ENCODE peak calls at places on chromosomes 3 and 15, in four cellular contexts. One of them, this sample, is unnamed.
A peak's percentile ranks its signal among the peaks of the same experiment; 100 is the strongest.

GRCh38 chr15:71743861-71744382 is 66.4 kb upstream of the NR2E3 start:
- DNase-seq in uterus: peak; percentile 75
- DNase-seq in thyroid gland: peak; percentile 58
- DNase-seq in gastrocnemius medialis: no peak
- DNase-seq in this sample: no peak

GRCh38 chr15:37045859-37046318 is 54.5 kb downstream of the MEIS2 start:
- DNase-seq in uterus: no peak
- DNase-seq in thyroid gland: peak; percentile 3
- DNase-seq in gastrocnemius medialis: no peak
- DNase-seq in this sample: no peak

GRCh38 chr15:39581501-39582285 is 814 bp downstream of the THBS1 start:
- DNase-seq in uterus: peak; percentile 70
- DNase-seq in thyroid gland: peak; percentile 32
- DNase-seq in gastrocnemius medialis: no peak
- DNase-seq in this sample: peak; percentile 77

GRCh38 chr15:75062706-75063105 is 39.3 kb downstream of the PPCDC start:
- DNase-seq in uterus: no peak
- DNase-seq in thyroid gland: no peak
- DNase-seq in gastrocnemius medialis: no peak
- DNase-seq in this sample: no peak

GRCh38 chr3:197029511-197030167 is at the start of gene MELTF:
- DNase-seq in uterus: peak; percentile 72
- DNase-seq in thyroid gland: peak; percentile 60
- DNase-seq in gastrocnemius medialis: no peak
- DNase-seq in this sample: peak; percentile 89

GRCh38 chr3:191412764-191413163 is 48.2 kb upstream of the PYDC2 start:
- DNase-seq in uterus: no peak
- DNase-seq in thyroid gland: no peak
- DNase-seq in gastrocnemius medialis: no peak
- DNase-seq in this sample: no peak

GRCh38 chr3:186413615-186414415 is 51.8 kb upstream of the DGKG start:
- DNase-seq in uterus: peak; percentile 65
- DNase-seq in thyroid gland: peak; percentile 100
- DNase-seq in gastrocnemius medialis: peak; percentile 57
- DNase-seq in this sample: peak; percentile 79

GRCh38 chr3:109882144-109882543 is 544.8 kb upstream of the DPPA4 start:
- DNase-seq in uterus: no peak
- DNase-seq in thyroid gland: no peak
- DNase-seq in gastrocnemius medialis: no peak
- DNase-seq in this sample: no peak

GRCh38 chr3:12579919-12580318 is 23.0 kb downstream of the MKRN2 start:
- DNase-seq in uterus: no peak
- DNase-seq in thyroid gland: no peak
- DNase-seq in gastrocnemius medialis: no peak
- DNase-seq in this sample: no peak

GRCh38 chr3:11288786-11289637 is 16.8 kb downstream of the ATG7 start:
- DNase-seq in uterus: no peak
- DNase-seq in thyroid gland: no peak
- DNase-seq in gastrocnemius medialis: no peak
- DNase-seq in this sample: no peak

GRCh38 chr15:51931638-51932037 is 39.9 kb downstream of the LEO1 start:
- DNase-seq in uterus: no peak
- DNase-seq in thyroid gland: no peak
- DNase-seq in gastrocnemius medialis: no peak
- DNase-seq in this sample: no peak

GRCh38 chr3:139534992-139535879 is 4.3 kb downstream of the RBP1 start:
- DNase-seq in uterus: peak; percentile 83
- DNase-seq in thyroid gland: peak; percentile 55
- DNase-seq in gastrocnemius medialis: no peak
- DNase-seq in this sample: no peak

GRCh38 chr3:27479816-27480543 is 4.2 kb downstream of the SLC4A7 start:
- DNase-seq in uterus: no peak
- DNase-seq in thyroid gland: no peak
- DNase-seq in gastrocnemius medialis: no peak
- DNase-seq in this sample: no peak

GRCh38 chr3:41029356-41029755 is 169.9 kb upstream of the CTNNB1 start:
- DNase-seq in uterus: no peak
- DNase-seq in thyroid gland: no peak
- DNase-seq in gastrocnemius medialis: no peak
- DNase-seq in this sample: no peak

GRCh38 chr3:161644871-161645636 is 148.4 kb downstream of the OTOL1 start:
- DNase-seq in uterus: no peak
- DNase-seq in thyroid gland: no peak
- DNase-seq in gastrocnemius medialis: no peak
- DNase-seq in this sample: no peak

GRCh38 chr15:66841953-66842681 is 140.1 kb downstream of the SMAD6 start:
- DNase-seq in uterus: peak; percentile 91
- DNase-seq in thyroid gland: peak; percentile 94
- DNase-seq in gastrocnemius medialis: peak; percentile 72
- DNase-seq in this sample: peak; percentile 91

GRCh38 chr3:15557511-15557946 is 36.0 kb upstream of the COLQ start:
- DNase-seq in uterus: peak; percentile 54
- DNase-seq in thyroid gland: peak; percentile 68
- DNase-seq in gastrocnemius medialis: peak; percentile 40
- DNase-seq in this sample: no peak

GRCh38 chr15:56732135-56732880 is 1.0 kb downstream of the ZNF280D start:
- DNase-seq in uterus: no peak
- DNase-seq in thyroid gland: no peak
- DNase-seq in gastrocnemius medialis: peak; percentile 18
- DNase-seq in this sample: no peak

GRCh38 chr15:63283126-63283525 is 5.7 kb downstream of the APH1B start:
- DNase-seq in uterus: no peak
- DNase-seq in thyroid gland: no peak
- DNase-seq in gastrocnemius medialis: peak; percentile 28
- DNase-seq in this sample: peak; percentile 89

GRCh38 chr3:16512435-16513140 is 911 bp downstream of the RFTN1 start:
- DNase-seq in uterus: peak; percentile 42
- DNase-seq in thyroid gland: peak; percentile 61
- DNase-seq in gastrocnemius medialis: peak; percentile 52
- DNase-seq in this sample: peak; percentile 91

GRCh38 chr3:193980905-193981304 is 155.0 kb upstream of the HES1 start:
- DNase-seq in uterus: no peak
- DNase-seq in thyroid gland: no peak
- DNase-seq in gastrocnemius medialis: no peak
- DNase-seq in this sample: no peak

GRCh38 chr3:98454929-98455328 is 8.1 kb upstream of the OR5K1 start:
- DNase-seq in uterus: no peak
- DNase-seq in thyroid gland: no peak
- DNase-seq in gastrocnemius medialis: no peak
- DNase-seq in this sample: no peak

GRCh38 chr3:115825046-115825445 is 201.7 kb downstream of the GAP43 start:
- DNase-seq in uterus: no peak
- DNase-seq in thyroid gland: no peak
- DNase-seq in gastrocnemius medialis: no peak
- DNase-seq in this sample: no peak

GRCh38 chr3:86563358-86563970 is 427.5 kb downstream of the VGLL3 start:
- DNase-seq in uterus: no peak
- DNase-seq in thyroid gland: no peak
- DNase-seq in gastrocnemius medialis: no peak
- DNase-seq in this sample: no peak

GRCh38 chr3:47015151-47015550 is 35.7 kb downstream of the NBEAL2 start:
- DNase-seq in uterus: no peak
- DNase-seq in thyroid gland: no peak
- DNase-seq in gastrocnemius medialis: no peak
- DNase-seq in this sample: no peak

GRCh38 chr3:115388166-115388565 is 235.1 kb upstream of the GAP43 start:
- DNase-seq in uterus: peak; percentile 14
- DNase-seq in thyroid gland: no peak
- DNase-seq in gastrocnemius medialis: no peak
- DNase-seq in this sample: no peak

GRCh38 chr15:45399381-45400212 is 21.3 kb upstream of the GATM start:
- DNase-seq in uterus: no peak
- DNase-seq in thyroid gland: no peak
- DNase-seq in gastrocnemius medialis: no peak
- DNase-seq in this sample: no peak

GRCh38 chr3:190003730-190004129 is 117.0 kb downstream of the P3H2 start:
- DNase-seq in uterus: no peak
- DNase-seq in thyroid gland: no peak
- DNase-seq in gastrocnemius medialis: no peak
- DNase-seq in this sample: no peak

GRCh38 chr3:16173696-16174355 is 654 bp upstream of the GALNT15 start:
- DNase-seq in uterus: no peak
- DNase-seq in thyroid gland: no peak
- DNase-seq in gastrocnemius medialis: no peak
- DNase-seq in this sample: no peak

GRCh38 chr3:184361532-184361931 is at the start of the genes CLCN2 and POLR2H:
- DNase-seq in uterus: peak; percentile 45
- DNase-seq in thyroid gland: peak; percentile 68
- DNase-seq in gastrocnemius medialis: no peak
- DNase-seq in this sample: no peak

GRCh38 chr3:184360070-184360833 is 1.2 kb downstream of the CLCN2 start:
- DNase-seq in uterus: no peak
- DNase-seq in thyroid gland: no peak
- DNase-seq in gastrocnemius medialis: no peak
- DNase-seq in this sample: no peak

GRCh38 chr3:184360834-184361531 is 422 bp downstream of the CLCN2 start:
- DNase-seq in uterus: no peak
- DNase-seq in thyroid gland: no peak
- DNase-seq in gastrocnemius medialis: no peak
- DNase-seq in this sample: no peak

GRCh38 chr3:184362668-184363540 is 1.4 kb downstream of the POLR2H start:
- DNase-seq in uterus: peak; percentile 97
- DNase-seq in thyroid gland: peak; percentile 98
- DNase-seq in gastrocnemius medialis: peak; percentile 96
- DNase-seq in this sample: peak; percentile 98

DNA sequence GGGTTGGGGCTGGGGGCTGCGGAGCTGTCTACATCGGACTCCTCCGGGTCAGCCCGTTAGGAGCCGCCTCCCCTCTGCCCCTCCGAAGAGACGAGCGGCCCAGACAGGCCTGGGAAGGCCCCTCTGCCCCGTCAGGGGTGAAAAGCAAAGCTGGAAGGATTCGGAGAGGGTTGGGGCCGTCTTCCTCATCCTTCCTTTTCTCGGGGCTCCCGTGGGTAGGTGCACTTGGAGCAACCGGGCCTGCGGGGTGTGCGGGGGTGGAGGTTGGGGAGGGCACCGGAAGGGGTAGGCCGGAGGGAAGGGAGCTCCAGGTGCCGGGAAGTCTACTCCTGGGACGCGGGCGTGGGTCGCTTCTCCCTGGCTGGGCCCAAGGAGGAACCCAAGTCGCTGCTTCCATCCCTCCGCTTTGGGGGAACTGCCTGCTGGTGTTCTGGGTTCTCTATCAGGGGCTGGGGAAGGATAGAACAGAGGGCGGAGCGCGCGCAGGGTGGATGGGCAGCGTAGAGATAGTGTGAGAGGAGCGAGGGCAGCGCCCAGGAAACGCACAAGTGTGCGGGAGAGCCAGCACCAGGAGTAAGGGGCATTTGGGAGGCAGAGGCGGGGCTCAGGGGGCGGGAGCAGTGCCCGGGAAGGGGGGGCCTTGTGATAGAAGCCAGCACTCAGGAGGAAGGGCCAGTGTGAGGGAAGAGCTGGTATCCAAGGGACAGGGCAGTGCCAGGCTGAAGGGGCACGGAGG is 590 bp downstream of the POLR2H start:
- DNase-seq in uterus: no peak
- DNase-seq in thyroid gland: peak; percentile 84
- DNase-seq in gastrocnemius medialis: no peak
- DNase-seq in this sample: peak; percentile 92
- TF ChIP-seq POLR2A in uterus: no peak
- TF ChIP-seq POLR2A in thyroid gland: no peak
- TF ChIP-seq POLR2A in gastrocnemius medialis: no peak
- TF ChIP-seq POLR2A in this sample: no peak

GRCh38 chr15:85976102-85976501 is 103.6 kb upstream of the AGBL1 start:
- DNase-seq in uterus: no peak
- DNase-seq in thyroid gland: no peak
- DNase-seq in gastrocnemius medialis: no peak
- DNase-seq in this sample: no peak
- TF ChIP-seq POLR2A in uterus: no peak
- TF ChIP-seq POLR2A in thyroid gland: no peak
- TF ChIP-seq POLR2A in gastrocnemius medialis: no peak
- TF ChIP-seq POLR2A in this sample: no peak

GRCh38 chr3:136250226-136250861 is at the start of gene PCCB:
- DNase-seq in uterus: peak; percentile 92
- DNase-seq in thyroid gland: peak; percentile 97
- DNase-seq in gastrocnemius medialis: peak; percentile 95
- DNase-seq in this sample: peak; percentile 99
- TF ChIP-seq POLR2A in uterus: peak; percentile 66
- TF ChIP-seq POLR2A in thyroid gland: peak; percentile 25
- TF ChIP-seq POLR2A in gastrocnemius medialis: peak; percentile 51
- TF ChIP-seq POLR2A in this sample: no peak

GRCh38 chr3:142148871-142149860 is at the start of gene TFDP2:
- DNase-seq in uterus: peak; percentile 87
- DNase-seq in thyroid gland: peak; percentile 90
- DNase-seq in gastrocnemius medialis: peak; percentile 88
- DNase-seq in this sample: peak; percentile 97
- TF ChIP-seq POLR2A in uterus: peak; percentile 78
- TF ChIP-seq POLR2A in thyroid gland: no peak
- TF ChIP-seq POLR2A in gastrocnemius medialis: peak; percentile 89
- TF ChIP-seq POLR2A in this sample: no peak

GRCh38 chr3:174440741-174441587 is 418.2 kb upstream of the NAALADL2 start:
- DNase-seq in uterus: peak; percentile 87
- DNase-seq in thyroid gland: peak; percentile 91
- DNase-seq in gastrocnemius medialis: peak; percentile 85
- DNase-seq in this sample: peak; percentile 86
- TF ChIP-seq POLR2A in uterus: peak; percentile 58
- TF ChIP-seq POLR2A in thyroid gland: no peak
- TF ChIP-seq POLR2A in gastrocnemius medialis: peak; percentile 53
- TF ChIP-seq POLR2A in this sample: no peak

GRCh38 chr3:150469031-150469930 is 61.2 kb downstream of the TSC22D2 start:
- DNase-seq in uterus: peak; percentile 85
- DNase-seq in thyroid gland: no peak
- DNase-seq in gastrocnemius medialis: peak; percentile 80
- DNase-seq in this sample: no peak
- TF ChIP-seq POLR2A in uterus: no peak
- TF ChIP-seq POLR2A in thyroid gland: no peak
- TF ChIP-seq POLR2A in gastrocnemius medialis: no peak
- TF ChIP-seq POLR2A in this sample: no peak

GRCh38 chr15:22979069-22979698 is 984 bp downstream of the CYFIP1 start:
- DNase-seq in uterus: no peak
- DNase-seq in thyroid gland: peak; percentile 67
- DNase-seq in gastrocnemius medialis: peak; percentile 20
- DNase-seq in this sample: peak; percentile 86
- TF ChIP-seq POLR2A in uterus: no peak
- TF ChIP-seq POLR2A in thyroid gland: no peak
- TF ChIP-seq POLR2A in gastrocnemius medialis: no peak
- TF ChIP-seq POLR2A in this sample: no peak

GRCh38 chr3:175329373-175329772 is 470.2 kb downstream of the NAALADL2 start:
- DNase-seq in uterus: no peak
- DNase-seq in thyroid gland: no peak
- DNase-seq in gastrocnemius medialis: no peak
- DNase-seq in this sample: no peak

GRCh38 chr3:175325440-175325839 is 466.3 kb downstream of the NAALADL2 start:
- DNase-seq in uterus: no peak
- DNase-seq in thyroid gland: no peak
- DNase-seq in gastrocnemius medialis: no peak
- DNase-seq in this sample: no peak

GRCh38 chr3:175326041-175326440 is 466.9 kb downstream of the NAALADL2 start:
- DNase-seq in uterus: no peak
- DNase-seq in thyroid gland: no peak
- DNase-seq in gastrocnemius medialis: no peak
- DNase-seq in this sample: no peak
- TF ChIP-seq POLR2A in uterus: no peak
- TF ChIP-seq POLR2A in thyroid gland: no peak
- TF ChIP-seq POLR2A in gastrocnemius medialis: no peak
- TF ChIP-seq POLR2A in this sample: no peak

This sample was measured in spleen.